ENCODE peak calls at places on chromosomes 6 and 20, in seven cellular contexts. One of them, this sample, is unnamed. For H3K4me1, the result is how much of the 10 kb centered on the place peaks cover.

GRCh38 chr6:170279977-170280688 is 10.7 kb downstream of the DLL1 start:
- DNase-seq in SK-N-SH: peak
- DNase-seq in heart right ventricle: peak
- DNase-seq in mammary epithelial cell: no peak
- DNase-seq in adipocyte: peak
- DNase-seq in kidney: peak
- DNase-seq in tibial artery: no peak
- DNase-seq in this sample: peak

GRCh38 chr6:32944265-32944664 is 3.4 kb upstream of the HLA-DMB start:
- DNase-seq in SK-N-SH: no peak
- DNase-seq in heart right ventricle: no peak
- DNase-seq in mammary epithelial cell: no peak
- DNase-seq in adipocyte: no peak
- DNase-seq in kidney: no peak
- DNase-seq in tibial artery: peak
- DNase-seq in this sample: no peak

GRCh38 chr6:22788038-22788437 is 218.7 kb downstream of the HDGFL1 start:
- DNase-seq in SK-N-SH: no peak
- DNase-seq in heart right ventricle: no peak
- DNase-seq in mammary epithelial cell: no peak
- DNase-seq in adipocyte: no peak
- DNase-seq in kidney: no peak
- DNase-seq in tibial artery: no peak
- DNase-seq in this sample: no peak

GRCh38 chr20:25247666-25248500 is at the start of gene PYGB:
- DNase-seq in SK-N-SH: peak
- DNase-seq in heart right ventricle: peak
- DNase-seq in mammary epithelial cell: peak
- DNase-seq in adipocyte: peak
- DNase-seq in kidney: peak
- DNase-seq in tibial artery: peak
- DNase-seq in this sample: peak

GRCh38 chr6:142605922-142606321 is 304.1 kb downstream of the ADGRG6 start:
- DNase-seq in SK-N-SH: no peak
- DNase-seq in heart right ventricle: no peak
- DNase-seq in mammary epithelial cell: peak
- DNase-seq in adipocyte: peak
- DNase-seq in kidney: no peak
- DNase-seq in tibial artery: no peak
- DNase-seq in this sample: peak

GRCh38 chr6:26400626-26401025 is 1.4 kb upstream of the BTN3A1 start:
- DNase-seq in SK-N-SH: no peak
- DNase-seq in heart right ventricle: no peak
- DNase-seq in mammary epithelial cell: no peak
- DNase-seq in adipocyte: no peak
- DNase-seq in kidney: no peak
- DNase-seq in tibial artery: no peak
- DNase-seq in this sample: no peak

GRCh38 chr6:109896333-109896732 is 81.8 kb upstream of the GPR6 start:
- DNase-seq in SK-N-SH: no peak
- DNase-seq in heart right ventricle: no peak
- DNase-seq in mammary epithelial cell: no peak
- DNase-seq in adipocyte: peak
- DNase-seq in kidney: no peak
- DNase-seq in tibial artery: no peak
- DNase-seq in this sample: no peak

GRCh38 chr6:15948930-15949900 is 179.7 kb upstream of the MYLIP start:
- DNase-seq in SK-N-SH: peak
- DNase-seq in heart right ventricle: no peak
- DNase-seq in mammary epithelial cell: peak
- DNase-seq in adipocyte: no peak
- DNase-seq in kidney: no peak
- DNase-seq in tibial artery: no peak
- DNase-seq in this sample: peak

GRCh38 chr6:154039231-154039842 is at the start of gene OPRM1:
- DNase-seq in SK-N-SH: peak
- DNase-seq in heart right ventricle: peak
- DNase-seq in mammary epithelial cell: peak
- DNase-seq in adipocyte: peak
- DNase-seq in kidney: peak
- DNase-seq in tibial artery: no peak
- DNase-seq in this sample: peak

GRCh38 chr20:57281900-57282299 is 15.5 kb upstream of the BMP7 start:
- DNase-seq in SK-N-SH: no peak
- DNase-seq in heart right ventricle: no peak
- DNase-seq in mammary epithelial cell: no peak
- DNase-seq in adipocyte: no peak
- DNase-seq in kidney: no peak
- DNase-seq in tibial artery: no peak
- DNase-seq in this sample: no peak

GRCh38 chr20:57693002-57693582 is 16.7 kb downstream of the PMEPA1 start:
- DNase-seq in SK-N-SH: no peak
- DNase-seq in heart right ventricle: no peak
- DNase-seq in mammary epithelial cell: peak
- DNase-seq in adipocyte: no peak
- DNase-seq in kidney: peak
- DNase-seq in tibial artery: no peak
- DNase-seq in this sample: peak

GRCh38 chr6:169639653-169640278 is 62.1 kb downstream of the WDR27 start:
- DNase-seq in SK-N-SH: no peak
- DNase-seq in heart right ventricle: no peak
- DNase-seq in mammary epithelial cell: no peak
- DNase-seq in adipocyte: no peak
- DNase-seq in kidney: no peak
- DNase-seq in tibial artery: no peak
- DNase-seq in this sample: no peak

GRCh38 chr6:35590622-35591066 is 77.9 kb upstream of the TULP1 start:
- DNase-seq in SK-N-SH: no peak
- DNase-seq in heart right ventricle: peak
- DNase-seq in mammary epithelial cell: no peak
- DNase-seq in adipocyte: peak
- DNase-seq in kidney: peak
- DNase-seq in tibial artery: peak
- DNase-seq in this sample: no peak

GRCh38 chr20:9531581-9531980 is 17.2 kb downstream of the LAMP5 start:
- DNase-seq in SK-N-SH: no peak
- DNase-seq in heart right ventricle: no peak
- DNase-seq in mammary epithelial cell: no peak
- DNase-seq in adipocyte: no peak
- DNase-seq in kidney: no peak
- DNase-seq in tibial artery: no peak
- DNase-seq in this sample: no peak

GRCh38 chr20:50995506-50995905 is 27.4 kb downstream of the KCNG1 start:
- DNase-seq in SK-N-SH: no peak
- DNase-seq in heart right ventricle: no peak
- DNase-seq in mammary epithelial cell: no peak
- DNase-seq in adipocyte: peak
- DNase-seq in kidney: no peak
- DNase-seq in tibial artery: no peak
- DNase-seq in this sample: no peak

GRCh38 chr6:1773697-1774096 is 164.0 kb downstream of the FOXC1 start:
- DNase-seq in SK-N-SH: no peak
- DNase-seq in heart right ventricle: no peak
- DNase-seq in mammary epithelial cell: no peak
- DNase-seq in adipocyte: no peak
- DNase-seq in kidney: no peak
- DNase-seq in tibial artery: no peak
- DNase-seq in this sample: no peak

GRCh38 chr6:42045538-42046460 is 4.5 kb upstream of the TAF8 start:
- DNase-seq in SK-N-SH: no peak
- DNase-seq in heart right ventricle: peak
- DNase-seq in mammary epithelial cell: peak
- DNase-seq in adipocyte: peak
- DNase-seq in kidney: peak
- DNase-seq in tibial artery: peak
- DNase-seq in this sample: peak

GRCh38 chr6:104256547-104257144 is 603.1 kb downstream of the HACE1 start:
- DNase-seq in SK-N-SH: no peak
- DNase-seq in heart right ventricle: no peak
- DNase-seq in mammary epithelial cell: no peak
- DNase-seq in adipocyte: no peak
- DNase-seq in kidney: no peak
- DNase-seq in tibial artery: no peak
- DNase-seq in this sample: no peak

GRCh38 chr6:52517502-52518278 is 59.2 kb downstream of the TRAM2 start:
- DNase-seq in SK-N-SH: peak
- DNase-seq in heart right ventricle: peak
- DNase-seq in mammary epithelial cell: peak
- DNase-seq in adipocyte: peak
- DNase-seq in kidney: peak
- DNase-seq in tibial artery: peak
- DNase-seq in this sample: peak

GRCh38 chr20:50348118-50348517 is 157.5 kb downstream of the CEBPB start:
- DNase-seq in SK-N-SH: no peak
- DNase-seq in heart right ventricle: no peak
- DNase-seq in mammary epithelial cell: no peak
- DNase-seq in adipocyte: no peak
- DNase-seq in kidney: no peak
- DNase-seq in tibial artery: peak
- DNase-seq in this sample: no peak

GRCh38 chr6:130928993-130929678 is 101.9 kb downstream of the SMLR1 start:
- DNase-seq in SK-N-SH: no peak
- DNase-seq in heart right ventricle: no peak
- DNase-seq in mammary epithelial cell: no peak
- DNase-seq in adipocyte: peak
- DNase-seq in kidney: no peak
- DNase-seq in tibial artery: no peak
- DNase-seq in this sample: no peak

GRCh38 chr6:28811873-28812272 is 111.9 kb downstream of the TRIM27 start:
- DNase-seq in SK-N-SH: no peak
- DNase-seq in heart right ventricle: no peak
- DNase-seq in mammary epithelial cell: peak
- DNase-seq in adipocyte: no peak
- DNase-seq in kidney: no peak
- DNase-seq in tibial artery: no peak
- DNase-seq in this sample: no peak

GRCh38 chr6:151284431-151285060 is 44.8 kb downstream of the AKAP12 start:
- DNase-seq in SK-N-SH: no peak
- DNase-seq in heart right ventricle: no peak
- DNase-seq in mammary epithelial cell: no peak
- DNase-seq in adipocyte: no peak
- DNase-seq in kidney: no peak
- DNase-seq in tibial artery: no peak
- DNase-seq in this sample: no peak

GRCh38 chr6:97394160-97394748 is 111.2 kb upstream of the MMS22L start:
- DNase-seq in SK-N-SH: peak
- DNase-seq in heart right ventricle: no peak
- DNase-seq in mammary epithelial cell: peak
- DNase-seq in adipocyte: peak
- DNase-seq in kidney: no peak
- DNase-seq in tibial artery: peak
- DNase-seq in this sample: peak

GRCh38 chr6:68639826-68640505 is 4.9 kb downstream of the ADGRB3 start:
- DNase-seq in SK-N-SH: no peak
- DNase-seq in heart right ventricle: no peak
- DNase-seq in mammary epithelial cell: no peak
- DNase-seq in adipocyte: no peak
- DNase-seq in kidney: no peak
- DNase-seq in tibial artery: no peak
- DNase-seq in this sample: no peak

GRCh38 chr20:61193164-61193563 is 58.9 kb upstream of the CDH4 start:
- DNase-seq in SK-N-SH: no peak
- DNase-seq in heart right ventricle: no peak
- DNase-seq in mammary epithelial cell: no peak
- DNase-seq in adipocyte: no peak
- DNase-seq in kidney: no peak
- DNase-seq in tibial artery: no peak
- DNase-seq in this sample: no peak

GRCh38 chr6:163732479-163732878 is 318.0 kb downstream of the QKI start:
- DNase-seq in SK-N-SH: no peak
- DNase-seq in heart right ventricle: no peak
- DNase-seq in mammary epithelial cell: no peak
- DNase-seq in adipocyte: no peak
- DNase-seq in kidney: no peak
- DNase-seq in tibial artery: no peak
- DNase-seq in this sample: no peak

DNA sequence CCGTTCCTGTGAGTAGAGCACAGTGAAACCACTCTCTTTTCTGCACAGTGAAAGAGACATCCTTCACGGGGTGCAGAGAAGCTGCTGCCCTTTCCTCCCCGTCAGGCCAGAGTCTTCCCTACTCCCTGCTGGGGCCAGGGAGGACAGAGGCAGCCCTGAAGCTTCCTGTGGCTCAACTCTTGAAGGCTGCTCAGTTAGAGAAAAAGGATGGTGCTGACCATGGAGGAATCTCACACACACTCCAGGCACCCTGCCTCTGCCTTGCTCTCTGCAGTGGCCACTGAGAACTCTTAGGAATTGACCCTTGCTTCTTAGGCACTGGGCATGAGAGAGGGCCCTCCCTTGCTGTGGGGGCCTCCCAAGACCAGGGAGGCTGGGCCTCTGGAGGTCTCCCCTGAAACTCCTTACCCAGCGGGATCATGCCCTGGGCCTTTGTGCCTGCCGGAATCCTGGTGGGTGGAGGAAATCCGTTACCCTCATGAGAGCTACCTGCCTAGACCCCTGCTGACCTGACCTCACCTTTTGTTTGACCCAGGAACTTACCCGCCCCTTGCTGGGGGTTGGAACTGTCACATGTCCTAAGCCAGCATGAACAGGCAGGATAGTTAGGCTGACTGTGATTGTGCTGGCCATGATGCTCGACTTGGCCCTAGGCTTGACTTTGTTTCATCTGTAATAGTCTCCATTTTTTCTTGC is 65.0 kb upstream of the CD93 start:
- DNase-seq in SK-N-SH: no peak
- DNase-seq in heart right ventricle: no peak
- DNase-seq in mammary epithelial cell: no peak
- DNase-seq in adipocyte: no peak
- DNase-seq in kidney: no peak
- DNase-seq in tibial artery: no peak
- DNase-seq in this sample: no peak
- H3K4me1 ChIP-seq in SK-N-SH: under half
- H3K4me1 ChIP-seq in heart right ventricle: half or more
- H3K4me1 ChIP-seq in mammary epithelial cell: under half
- H3K4me1 ChIP-seq in adipocyte: half or more
- H3K4me1 ChIP-seq in kidney: under half
- H3K4me1 ChIP-seq in tibial artery: under half
- H3K4me1 ChIP-seq in this sample: under half

GRCh38 chr6:159982726-159983506 is 14.0 kb downstream of the IGF2R start:
- DNase-seq in SK-N-SH: no peak
- DNase-seq in heart right ventricle: no peak
- DNase-seq in mammary epithelial cell: peak
- DNase-seq in adipocyte: peak
- DNase-seq in kidney: no peak
- DNase-seq in tibial artery: no peak
- DNase-seq in this sample: no peak
- H3K4me1 ChIP-seq in SK-N-SH: under half
- H3K4me1 ChIP-seq in heart right ventricle: half or more
- H3K4me1 ChIP-seq in mammary epithelial cell: under half
- H3K4me1 ChIP-seq in adipocyte: half or more
- H3K4me1 ChIP-seq in kidney: half or more
- H3K4me1 ChIP-seq in tibial artery: half or more
- H3K4me1 ChIP-seq in this sample: half or more

GRCh38 chr6:105596284-105596755 is 193.4 kb upstream of the PREP start:
- DNase-seq in SK-N-SH: no peak
- DNase-seq in heart right ventricle: no peak
- DNase-seq in mammary epithelial cell: peak
- DNase-seq in adipocyte: peak
- DNase-seq in kidney: no peak
- DNase-seq in tibial artery: no peak
- DNase-seq in this sample: peak
- H3K4me1 ChIP-seq in SK-N-SH: under half
- H3K4me1 ChIP-seq in heart right ventricle: under half
- H3K4me1 ChIP-seq in mammary epithelial cell: half or more
- H3K4me1 ChIP-seq in adipocyte: under half
- H3K4me1 ChIP-seq in kidney: under half
- H3K4me1 ChIP-seq in tibial artery: under half
- H3K4me1 ChIP-seq in this sample: under half

GRCh38 chr20:62360854-62361798 is 6.0 kb downstream of the LAMA5 start:
- DNase-seq in SK-N-SH: no peak
- DNase-seq in heart right ventricle: peak
- DNase-seq in mammary epithelial cell: no peak
- DNase-seq in adipocyte: no peak
- DNase-seq in kidney: peak
- DNase-seq in tibial artery: no peak
- DNase-seq in this sample: peak
- H3K4me1 ChIP-seq in SK-N-SH: under half
- H3K4me1 ChIP-seq in heart right ventricle: half or more
- H3K4me1 ChIP-seq in mammary epithelial cell: half or more
- H3K4me1 ChIP-seq in adipocyte: under half
- H3K4me1 ChIP-seq in kidney: under half
- H3K4me1 ChIP-seq in tibial artery: half or more
- H3K4me1 ChIP-seq in this sample: half or more